ENCODE peak calls at places on chromosomes 7 and 10, in six cellular contexts. Y, X, T, F, L and K are unnamed samples. For H3K4me1, the result is how much of the 10 kb centered on the place peaks cover.

GRCh38 chr10:22681783-22682183 is 32.6 kb downstream of the PIP4K2A start:
- DNase-seq in Y (no peak), X (no peak), T (no peak), F (no peak), L (peak), K (no peak)

GRCh38 chr7:152328234-152328633 is 107.6 kb downstream of the KMT2C start:
- DNase-seq in Y (no peak), X (no peak), T (no peak), F (no peak), L (no peak), K (no peak)

GRCh38 chr10:24162236-24162635 is 46.7 kb upstream of the KIAA1217 start:
- DNase-seq in Y (no peak), X (no peak), T (no peak), F (no peak), L (no peak), K (no peak)

GRCh38 chr7:2231992-2232765 is 566 bp downstream of the MAD1L1 start:
- DNase-seq in Y (no peak), X (peak), T (no peak), F (no peak), L (no peak), K (no peak)

GRCh38 chr7:142111509-142111908 is at the start of gene MGAM2:
- DNase-seq in Y (no peak), X (no peak), T (no peak), F (no peak), L (no peak), K (no peak)

GRCh38 chr7:142057101-142057500 is 54.4 kb upstream of the MGAM2 start:
- DNase-seq in Y (no peak), X (no peak), T (no peak), F (no peak), L (no peak), K (no peak)

GRCh38 chr10:6385683-6386082 is 183.0 kb downstream of the PFKFB3 start:
- DNase-seq in Y (no peak), X (no peak), T (no peak), F (no peak), L (peak), K (no peak)

GRCh38 chr7:76314042-76314721 is 11.7 kb downstream of the HSPB1 start:
- DNase-seq in Y (peak), X (peak), T (peak), F (peak), L (peak), K (peak)

GRCh38 chr10:44467900-44468299 is 83.0 kb upstream of the CXCL12 start:
- DNase-seq in Y (no peak), X (no peak), T (no peak), F (no peak), L (no peak), K (no peak)

GRCh38 chr7:159115601-159116501 is 28.8 kb downstream of the VIPR2 start:
- DNase-seq in Y (no peak), X (no peak), T (no peak), F (peak), L (no peak), K (no peak)

GRCh38 chr10:94172332-94172731 is 178.6 kb downstream of the PLCE1 start:
- DNase-seq in Y (no peak), X (no peak), T (no peak), F (no peak), L (no peak), K (no peak)

GRCh38 chr10:96642973-96643372 is 56.2 kb upstream of the TM9SF3 start:
- DNase-seq in Y (peak), X (peak), T (peak), F (peak), L (no peak), K (peak)

GRCh38 chr7:22723171-22723601 is 3.8 kb upstream of the IL6 start:
- DNase-seq in Y (peak), X (no peak), T (peak), F (peak), L (peak), K (peak)

GRCh38 chr10:129038490-129039011 is 428.5 kb upstream of the MGMT start:
- DNase-seq in Y (no peak), X (no peak), T (no peak), F (no peak), L (no peak), K (no peak)
- H3K4me1 ChIP-seq in Y (under half), X (under half), T (under half), F (under half), L (under half), K (under half)

GRCh38 chr10:133306097-133306476 is 2.6 kb downstream of the TUBGCP2 start:
- DNase-seq in Y (no peak), X (no peak), T (no peak), F (no peak), L (no peak), K (no peak)

GRCh38 chr10:133309111-133309719 is 501 bp downstream of the ZNF511 start:
- DNase-seq in Y (peak), X (peak), T (peak), F (peak), L (peak), K (peak)

GRCh38 chr10:133307776-133308430 is 769 bp downstream of the TUBGCP2 start:
- DNase-seq in Y (peak), X (no peak), T (no peak), F (peak), L (peak), K (peak)

GRCh38 chr10:133308431-133309110 is at the start of the genes TUBGCP2 and ZNF511:
- DNase-seq in Y (peak), X (peak), T (peak), F (peak), L (peak), K (peak)

GRCh38 chr10:133306941-133307379 is 1.7 kb downstream of the TUBGCP2 start:
- DNase-seq in Y (no peak), X (no peak), T (no peak), F (no peak), L (no peak), K (no peak)
- H3K4me3 ChIP-seq in Y (peak), X (peak), T (no peak), F (no peak), L (peak), K (no peak)

GRCh38 chr7:4774007-4774406 is 1.4 kb upstream of the AP5Z1 start:
- DNase-seq in Y (no peak), X (no peak), T (no peak), F (no peak), L (no peak), K (no peak)
- H3K27ac ChIP-seq in Y (no peak), X (no peak), T (no peak), F (no peak), L (no peak), K (no peak)

DNA sequence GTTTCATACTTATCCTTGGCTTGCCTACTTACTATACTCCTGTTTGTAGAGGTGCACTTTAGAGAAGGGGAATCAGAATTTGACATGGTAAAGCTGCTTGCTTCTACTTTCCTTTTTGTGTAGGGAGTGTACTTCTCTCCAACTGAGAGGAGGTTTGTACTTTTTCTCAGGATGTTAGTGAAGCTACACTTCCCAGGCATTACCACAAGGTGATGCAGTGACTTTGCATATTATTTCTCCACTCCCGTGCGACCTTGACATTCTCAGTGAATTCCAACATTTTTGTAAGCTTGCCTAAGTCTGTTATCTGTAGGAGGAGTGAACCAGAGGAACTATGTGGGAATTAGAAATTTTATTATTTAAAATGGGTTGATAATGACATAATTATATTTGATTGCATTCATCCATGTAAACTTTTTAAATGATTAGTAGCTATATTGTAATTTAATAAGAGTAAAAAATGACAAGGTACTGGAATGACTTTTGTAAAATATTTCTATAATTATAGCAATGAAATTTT is 5.2 kb downstream of the TAX1BP1 start:
- DNase-seq in Y (no peak), X (no peak), T (no peak), F (no peak), L (peak), K (peak)
- H3K4me1 ChIP-seq in Y (half or more), X (under half), T (half or more), F (under half), L (under half), K (under half)

DNA sequence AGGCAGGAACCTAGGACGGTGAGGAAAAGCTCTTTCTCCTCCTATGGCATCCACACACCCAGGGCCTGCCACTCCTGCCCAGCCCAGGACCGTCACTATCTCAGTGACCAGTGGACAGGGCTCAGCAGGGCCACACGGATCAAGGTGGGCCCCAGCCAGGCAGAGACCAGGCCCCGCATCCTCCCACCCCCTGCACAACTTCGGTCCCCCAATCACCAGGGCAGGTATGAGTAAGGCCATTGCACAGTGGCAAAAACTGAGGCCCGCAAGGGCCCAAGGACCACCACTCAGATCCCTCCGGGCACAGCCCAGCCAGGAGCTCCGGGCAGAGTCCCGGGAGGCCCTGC is 30.3 kb downstream of the OAT start:
- DNase-seq in Y (no peak), X (no peak), T (no peak), F (no peak), L (no peak), K (no peak)
- H3K4me3 ChIP-seq in Y (peak), X (no peak), T (peak), F (peak), L (peak), K (no peak)

DNA sequence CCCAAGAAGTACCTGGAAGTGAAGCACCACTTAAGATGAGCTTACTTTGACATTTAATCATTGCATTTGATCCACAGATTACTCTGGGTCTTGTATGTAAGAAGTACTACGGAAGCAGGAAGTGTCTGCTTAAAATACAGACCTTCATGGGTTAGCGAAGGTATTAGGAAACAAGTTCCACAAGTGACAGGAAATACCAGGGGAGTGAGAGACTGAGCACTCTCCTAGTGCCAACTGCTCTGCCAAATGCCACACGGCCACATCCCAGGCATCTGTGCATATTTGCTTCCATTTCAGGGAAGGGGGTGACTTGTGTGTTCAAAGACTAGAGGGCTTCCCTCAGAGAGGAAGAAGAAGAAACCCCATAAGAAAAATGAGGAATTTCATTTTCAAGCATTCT is 57.2 kb upstream of the ANK3 start:
- DNase-seq in Y (no peak), X (no peak), T (no peak), F (no peak), L (no peak), K (no peak)
- H3K27ac ChIP-seq in Y (no peak), X (no peak), T (peak), F (no peak), L (no peak), K (no peak)

GRCh38 chr10:86962981-86963310 is 4.5 kb downstream of the SNCG start:
- DNase-seq in Y (no peak), X (no peak), T (no peak), F (peak), L (no peak), K (no peak)
- H3K4me1 ChIP-seq in Y (half or more), X (under half), T (half or more), F (under half), L (under half), K (under half)